ENCODE peak calls at places on chromosomes 11 and 22, in seven cellular contexts. Q is A549, C is IMR-90, A is Peyer's patch, Z is uterus, F is esophagus squamous epithelium, P is endothelial cell of umbilical vein. L is an unnamed sample.

GRCh38 chr11:36688892-36689291 is 90.9 kb upstream of the RAG2 start:
- DNase-seq in Q (no peak), C (no peak), A (no peak), Z (no peak), F (no peak), P (no peak), L (no peak)

GRCh38 chr11:10540546-10540914 is 457 bp downstream of the RNF141 start:
- DNase-seq in Q (no peak), C (peak), A (peak), Z (peak), F (no peak), P (peak), L (peak)

GRCh38 chr11:1939006-1939626 is 8.0 kb upstream of the MRPL23 start:
- DNase-seq in Q (no peak), C (no peak), A (peak), Z (no peak), F (no peak), P (no peak), L (peak)

GRCh38 chr22:18032455-18033101 is 8.2 kb upstream of the MICAL3 start:
- DNase-seq in Q (no peak), C (peak), A (peak), Z (peak), F (no peak), P (no peak), L (no peak)

GRCh38 chr22:21710156-21710555 is 25.4 kb downstream of the YPEL1 start:
- DNase-seq in Q (no peak), C (peak), A (no peak), Z (no peak), F (no peak), P (no peak), L (no peak)

GRCh38 chr11:72716291-72716690 is 35.9 kb downstream of the ARAP1 start:
- DNase-seq in Q (no peak), C (peak), A (no peak), Z (no peak), F (no peak), P (no peak), L (no peak)

GRCh38 chr22:27978317-27978716 is 59.3 kb upstream of the PITPNB start:
- DNase-seq in Q (no peak), C (no peak), A (no peak), Z (no peak), F (no peak), P (no peak), L (no peak)

GRCh38 chr11:11320820-11321219 is 32.2 kb downstream of the CSNK2A3 start:
- DNase-seq in Q (no peak), C (no peak), A (no peak), Z (no peak), F (no peak), P (no peak), L (no peak)

GRCh38 chr11:3747704-3748103 is 49.6 kb downstream of the NUP98 start:
- DNase-seq in Q (no peak), C (peak), A (no peak), Z (no peak), F (no peak), P (no peak), L (peak)

GRCh38 chr22:22694106-22694505 is 49.7 kb downstream of the GGTLC2 start:
- DNase-seq in Q (no peak), C (no peak), A (peak), Z (no peak), F (no peak), P (no peak), L (no peak)

GRCh38 chr11:123587044-123587443 is 67.4 kb downstream of the SCN3B start:
- DNase-seq in Q (peak), C (no peak), A (peak), Z (no peak), F (no peak), P (peak), L (no peak)

GRCh38 chr22:27238935-27239510 is 562.5 kb downstream of the MN1 start:
- DNase-seq in Q (peak), C (peak), A (no peak), Z (peak), F (no peak), P (peak), L (no peak)

GRCh38 chr11:18617688-18618340 is 16.3 kb downstream of the SPTY2D1 start:
- DNase-seq in Q (no peak), C (peak), A (no peak), Z (no peak), F (no peak), P (peak), L (no peak)

GRCh38 chr11:69674886-69675714 is at the start of gene LTO1:
- DNase-seq in Q (peak), C (peak), A (peak), Z (peak), F (peak), P (peak), L (peak)

GRCh38 chr11:8329961-8330361 is 66.3 kb upstream of the LMO1 start:
- DNase-seq in Q (no peak), C (no peak), A (no peak), Z (no peak), F (no peak), P (no peak), L (no peak)

GRCh38 chr11:119307219-119307618 is 9.7 kb downstream of the MCAM start:
- DNase-seq in Q (no peak), C (no peak), A (no peak), Z (no peak), F (no peak), P (peak), L (no peak)

GRCh38 chr11:21040615-21041014 is 371.2 kb downstream of the NELL1 start:
- DNase-seq in Q (no peak), C (no peak), A (no peak), Z (no peak), F (no peak), P (no peak), L (no peak)

GRCh38 chr11:6608726-6609501 is 3.1 kb downstream of the TAF10 start:
- DNase-seq in Q (no peak), C (no peak), A (peak), Z (peak), F (no peak), P (no peak), L (no peak)

GRCh38 chr11:117934526-117935307 is 5.5 kb upstream of the TMPRSS13 start:
- DNase-seq in Q (no peak), C (no peak), A (peak), Z (no peak), F (no peak), P (no peak), L (no peak)

GRCh38 chr11:506950-507726 is at the start of gene RNH1:
- DNase-seq in Q (peak), C (peak), A (peak), Z (peak), F (peak), P (peak), L (peak)
- TF ChIP-seq POLR2A in Q (peak), C (peak), A (peak), Z (no peak), F (peak), P (peak), L (no peak)

GRCh38 chr22:35378547-35379078 is 2.3 kb upstream of the HMOX1 start:
- DNase-seq in Q (no peak), C (no peak), A (no peak), Z (no peak), F (no peak), P (no peak), L (no peak)

GRCh38 chr22:35380013-35380412 is 883 bp upstream of the HMOX1 start:
- DNase-seq in Q (no peak), C (peak), A (peak), Z (no peak), F (no peak), P (peak), L (no peak)

GRCh38 chr22:35381424-35381772 is 502 bp downstream of the HMOX1 start:
- DNase-seq in Q (no peak), C (no peak), A (no peak), Z (no peak), F (no peak), P (peak), L (no peak)

GRCh38 chr22:35379146-35379993 is 1.5 kb upstream of the HMOX1 start:
- DNase-seq in Q (no peak), C (no peak), A (peak), Z (no peak), F (no peak), P (no peak), L (no peak)

GRCh38 chr22:35380537-35381423 is at the start of gene HMOX1:
- DNase-seq in Q (peak), C (peak), A (peak), Z (peak), F (peak), P (peak), L (peak)
- TF ChIP-seq POLR2A in Q (peak), C (peak), A (peak), Z (peak), F (peak), P (peak), L (peak)

DNA sequence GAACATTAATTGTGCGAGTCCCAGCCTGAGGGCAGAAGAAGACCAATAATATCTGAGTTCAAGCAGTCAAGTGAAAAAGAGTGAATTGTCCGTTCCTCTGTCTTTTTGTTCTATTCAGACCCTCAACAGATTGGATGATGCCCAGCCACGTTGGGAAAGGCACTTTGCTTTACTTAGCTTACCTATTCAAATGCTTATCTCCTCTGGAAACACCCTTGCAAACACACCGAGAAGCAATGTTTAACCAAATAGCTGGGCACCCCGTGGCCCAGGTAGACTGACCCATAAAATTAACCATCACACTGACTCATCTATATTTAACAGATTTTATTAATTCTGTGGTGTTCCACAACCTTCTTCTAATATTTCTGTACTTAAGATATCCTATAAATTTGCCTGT is 9.3 kb downstream of the OOSP4A start:
- DNase-seq in Q (no peak), C (no peak), A (no peak), Z (no peak), F (no peak), P (no peak), L (no peak)
- TF ChIP-seq POLR2A in Q (no peak), C (no peak), A (no peak), Z (no peak), F (no peak), P (no peak), L (no peak)

GRCh38 chr11:576791-577610 is 731 bp downstream of the PHRF1 start:
- DNase-seq in Q (no peak), C (no peak), A (no peak), Z (no peak), F (no peak), P (peak), L (peak)

GRCh38 chr11:577611-577894 is 1.3 kb downstream of the PHRF1 start:
- DNase-seq in Q (no peak), C (no peak), A (no peak), Z (no peak), F (no peak), P (no peak), L (no peak)

GRCh38 chr11:575324-575995 is 810 bp upstream of the PHRF1 start:
- DNase-seq in Q (peak), C (no peak), A (no peak), Z (peak), F (no peak), P (peak), L (no peak)

GRCh38 chr11:574632-575323 is 1.5 kb upstream of the PHRF1 start:
- DNase-seq in Q (no peak), C (no peak), A (no peak), Z (no peak), F (no peak), P (peak), L (peak)

DNA sequence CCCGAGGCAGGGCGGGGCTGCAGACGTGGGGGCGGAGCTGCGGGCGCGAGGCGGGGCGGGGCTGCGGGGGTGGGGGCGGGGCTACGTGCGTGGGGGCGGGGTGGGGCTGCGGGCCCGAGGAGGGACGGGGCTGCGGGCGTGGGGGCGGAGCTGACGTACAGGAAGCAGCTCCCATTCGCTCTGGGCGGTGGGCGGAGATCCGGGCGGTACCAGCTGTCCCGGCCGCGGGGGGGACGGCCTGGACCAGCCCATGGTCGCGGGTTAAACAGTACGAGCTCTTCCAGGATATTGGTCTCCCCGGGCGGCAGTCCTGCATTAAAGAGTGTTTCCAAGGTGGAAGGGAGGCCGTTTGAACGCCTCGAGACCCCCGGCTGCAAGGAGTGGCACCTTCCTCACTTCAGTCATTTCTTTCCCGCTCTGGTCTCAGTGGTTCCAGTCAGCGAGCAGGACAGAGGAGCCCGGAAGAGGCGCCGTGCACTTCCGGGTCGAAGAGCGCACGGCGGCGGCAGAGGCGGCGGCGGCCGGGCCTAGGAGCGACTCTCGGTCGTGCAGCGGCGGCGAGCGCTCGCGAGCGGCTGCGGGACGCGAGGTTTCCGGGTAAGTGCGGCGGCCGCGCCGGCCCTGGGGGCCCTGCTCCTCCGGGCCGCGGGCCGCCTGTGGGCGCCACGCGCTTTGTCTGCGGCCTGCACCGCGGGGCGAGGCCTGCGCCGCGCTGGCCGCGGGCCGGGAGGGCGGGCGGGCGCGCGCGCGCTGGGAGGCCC is at the start of gene PHRF1:
- DNase-seq in Q (peak), C (peak), A (peak), Z (peak), F (peak), P (peak), L (peak)
- TF ChIP-seq POLR2A in Q (peak), C (peak), A (peak), Z (no peak), F (peak), P (peak), L (peak)

GRCh38 chr11:128626913-128627665 is 39.7 kb upstream of the ETS1 start:
- DNase-seq in Q (no peak), C (no peak), A (no peak), Z (no peak), F (no peak), P (no peak), L (no peak)

GRCh38 chr11:128627666-128628342 is 40.4 kb upstream of the ETS1 start:
- DNase-seq in Q (no peak), C (no peak), A (no peak), Z (no peak), F (no peak), P (no peak), L (no peak)

GRCh38 chr11:128629516-128630106 is 42.3 kb upstream of the ETS1 start:
- DNase-seq in Q (no peak), C (peak), A (no peak), Z (no peak), F (no peak), P (no peak), L (no peak)

GRCh38 chr11:128628343-128628673 is 41.0 kb upstream of the ETS1 start:
- DNase-seq in Q (no peak), C (no peak), A (no peak), Z (no peak), F (no peak), P (no peak), L (no peak)

DNA sequence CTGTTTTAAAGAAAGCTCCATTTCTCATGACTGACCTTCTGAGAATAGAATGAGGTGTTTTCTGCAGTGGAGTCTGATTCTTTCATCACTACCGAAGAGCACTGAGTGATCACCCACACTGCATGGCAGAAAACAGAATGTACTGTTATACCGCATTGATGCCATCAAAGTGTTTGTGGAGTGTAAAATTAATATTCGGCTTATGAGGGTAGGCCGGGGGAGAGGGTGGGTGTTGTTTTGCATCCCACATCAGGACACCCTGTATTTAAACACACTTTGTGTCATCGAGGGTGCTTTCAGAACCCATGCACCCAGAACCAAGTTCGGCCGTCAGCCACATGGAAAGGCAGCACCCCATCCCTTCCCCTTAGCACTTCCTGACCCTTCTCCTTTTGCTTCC is 41.3 kb upstream of the ETS1 start:
- DNase-seq in Q (no peak), C (no peak), A (peak), Z (no peak), F (no peak), P (no peak), L (no peak)
- TF ChIP-seq POLR2A in Q (no peak), C (no peak), A (no peak), Z (no peak), F (peak), P (no peak), L (no peak)

GRCh38 chr22:37219534-37219933 is 7.3 kb upstream of the SSTR3 start:
- DNase-seq in Q (no peak), C (no peak), A (no peak), Z (no peak), F (no peak), P (no peak), L (no peak)

GRCh38 chr22:37218399-37218770 is 6.1 kb upstream of the SSTR3 start:
- DNase-seq in Q (no peak), C (no peak), A (no peak), Z (no peak), F (no peak), P (no peak), L (no peak)

GRCh38 chr22:37220543-37220968 is 8.3 kb upstream of the SSTR3 start:
- DNase-seq in Q (no peak), C (no peak), A (no peak), Z (no peak), F (no peak), P (no peak), L (no peak)

GRCh38 chr22:37221424-37222336 is 9.4 kb upstream of the SSTR3 start:
- DNase-seq in Q (no peak), C (no peak), A (no peak), Z (no peak), F (no peak), P (no peak), L (no peak)

GRCh38 chr22:37218771-37219411 is 6.6 kb upstream of the SSTR3 start:
- DNase-seq in Q (no peak), C (no peak), A (peak), Z (no peak), F (no peak), P (no peak), L (no peak)
- TF ChIP-seq POLR2A in Q (no peak), C (no peak), A (no peak), Z (no peak), F (peak), P (no peak), L (no peak)